ENCODE peak calls at places on chromosomes 5 and 9, in six cellular contexts. H is stimulated activated CD8-positive, alpha-beta memory T cell treated with anti-CD3 and anti-CD28 coated beads, Interleukin-15, amount 100 ng/mL, for 4 hours; D is hepatocyte; W is left ventricle myocardium inferior; S is iPS-NIHi11; M is GM13976. T is an unnamed sample.

GRCh38 chr5:73233461-73234151 is 60.6 kb downstream of the TMEM174 start:
- DNase-seq in H (no peak), D (peak; percentile 30), W (peak; percentile 14), S (peak; percentile 49), M (no peak), T (no peak)

GRCh38 chr5:140575309-140575708 is 10.7 kb downstream of the SLC35A4 start:
- DNase-seq in H (no peak), D (no peak), W (peak; percentile 49), S (peak; percentile 41), M (no peak), T (no peak)

GRCh38 chr5:148776780-148777179 is 49.6 kb upstream of the ADRB2 start:
- DNase-seq in H (no peak), D (peak; percentile 18), W (no peak), S (peak; percentile 33), M (no peak), T (no peak)

GRCh38 chr9:14136047-14136446 is 177.9 kb downstream of the NFIB start:
- DNase-seq in H (no peak), D (no peak), W (no peak), S (no peak), M (no peak), T (no peak)

GRCh38 chr5:41246376-41246775 is 33.0 kb upstream of the C6 start:
- DNase-seq in H (no peak), D (peak; percentile 53), W (no peak), S (no peak), M (no peak), T (no peak)

GRCh38 chr5:160199410-160199911 is 29.8 kb upstream of the FABP6 start:
- DNase-seq in H (peak; percentile 29), D (peak; percentile 89), W (peak; percentile 74), S (peak; percentile 92), M (peak; percentile 90), T (peak; percentile 69)

GRCh38 chr5:109418752-109419352 is 9.1 kb upstream of the PJA2 start:
- DNase-seq in H (no peak), D (no peak), W (no peak), S (no peak), M (no peak), T (no peak)

GRCh38 chr5:131505237-131505908 is 129.7 kb downstream of the RAPGEF6 start:
- DNase-seq in H (no peak), D (no peak), W (no peak), S (no peak), M (no peak), T (no peak)

GRCh38 chr9:110579763-110580255 is 268 bp upstream of the SVEP1 start:
- DNase-seq in H (no peak), D (peak; percentile 35), W (peak; percentile 23), S (peak; percentile 21), M (no peak), T (peak; percentile 78)

GRCh38 chr9:89010526-89011089 is 19.3 kb downstream of the S1PR3 start:
- DNase-seq in H (no peak), D (no peak), W (no peak), S (no peak), M (no peak), T (no peak)

GRCh38 chr5:151151793-151152192 is 5.8 kb downstream of the ANXA6 start:
- DNase-seq in H (no peak), D (no peak), W (no peak), S (no peak), M (peak; percentile 57), T (no peak)

GRCh38 chr5:134000116-134000515 is 4.7 kb downstream of the VDAC1 start:
- DNase-seq in H (no peak), D (no peak), W (peak; percentile 40), S (no peak), M (no peak), T (no peak)

GRCh38 chr5:40227366-40227765 is 452.3 kb upstream of the PTGER4 start:
- DNase-seq in H (no peak), D (no peak), W (no peak), S (no peak), M (no peak), T (no peak)

GRCh38 chr9:121820286-121821005 is 169.0 kb downstream of the DAB2IP start:
- DNase-seq in H (no peak), D (no peak), W (no peak), S (no peak), M (no peak), T (no peak)

GRCh38 chr5:136038635-136039034 is 9.8 kb downstream of the TGFBI start:
- DNase-seq in H (no peak), D (no peak), W (no peak), S (no peak), M (no peak), T (no peak)

GRCh38 chr9:88980732-88981336 is 10.4 kb upstream of the S1PR3 start:
- DNase-seq in H (no peak), D (no peak), W (no peak), S (no peak), M (no peak), T (no peak)